ENCODE peak calls at places on chromosomes 4 and X, in eight cellular contexts. One of them, this sample, is unnamed.

GRCh38 chr4:81215936-81216335 is 914 bp upstream of the PRKG2 start:
- DNase-seq in Peyer's patch: no peak
- DNase-seq in GDM1: no peak
- DNase-seq in stimulated activated CD8-positive, alpha-beta memory T cell treated with anti-CD3 and anti-CD28 coated beads, Interleukin-4, amount 100 ng/mL, for 4 hours: no peak
- DNase-seq in small intestine: no peak
- DNase-seq in ELF-1: no peak
- DNase-seq in aorta: no peak
- DNase-seq in astrocyte of the hippocampus: no peak
- DNase-seq in this sample: no peak

GRCh38 chr4:47763279-47763678 is 74.6 kb downstream of the CORIN start:
- DNase-seq in stimulated activated CD8-positive, alpha-beta memory T cell treated with anti-CD3 and anti-CD28 coated beads, Interleukin-4, amount 100 ng/mL, for 4 hours: no peak
- DNase-seq in ELF-1: no peak
- DNase-seq in aorta: no peak
- DNase-seq in small intestine: no peak
- DNase-seq in GDM1: no peak
- DNase-seq in Peyer's patch: no peak
- DNase-seq in astrocyte of the hippocampus: no peak
- DNase-seq in this sample: no peak

GRCh38 chrX:45842207-45842900 is 641.7 kb upstream of the DIPK2B start:
- DNase-seq in aorta: no peak
- DNase-seq in GDM1: no peak
- DNase-seq in astrocyte of the hippocampus: no peak
- DNase-seq in small intestine: no peak
- DNase-seq in ELF-1: no peak
- DNase-seq in Peyer's patch: no peak
- DNase-seq in stimulated activated CD8-positive, alpha-beta memory T cell treated with anti-CD3 and anti-CD28 coated beads, Interleukin-4, amount 100 ng/mL, for 4 hours: no peak
- DNase-seq in this sample: no peak

GRCh38 chrX:14875624-14876023 is 2.4 kb downstream of the MOSPD2 start:
- DNase-seq in small intestine: peak
- DNase-seq in stimulated activated CD8-positive, alpha-beta memory T cell treated with anti-CD3 and anti-CD28 coated beads, Interleukin-4, amount 100 ng/mL, for 4 hours: no peak
- DNase-seq in ELF-1: no peak
- DNase-seq in Peyer's patch: no peak
- DNase-seq in GDM1: no peak
- DNase-seq in aorta: no peak
- DNase-seq in astrocyte of the hippocampus: no peak
- DNase-seq in this sample: no peak

GRCh38 chr4:105496899-105497298 is 23.0 kb upstream of the PPA2 start:
- DNase-seq in stimulated activated CD8-positive, alpha-beta memory T cell treated with anti-CD3 and anti-CD28 coated beads, Interleukin-4, amount 100 ng/mL, for 4 hours: no peak
- DNase-seq in astrocyte of the hippocampus: no peak
- DNase-seq in ELF-1: no peak
- DNase-seq in small intestine: no peak
- DNase-seq in GDM1: no peak
- DNase-seq in Peyer's patch: no peak
- DNase-seq in aorta: no peak
- DNase-seq in this sample: no peak

GRCh38 chr4:73259552-73260140 is 1.0 kb upstream of the ANKRD17 start:
- DNase-seq in ELF-1: no peak
- DNase-seq in small intestine: no peak
- DNase-seq in GDM1: no peak
- DNase-seq in astrocyte of the hippocampus: no peak
- DNase-seq in stimulated activated CD8-positive, alpha-beta memory T cell treated with anti-CD3 and anti-CD28 coated beads, Interleukin-4, amount 100 ng/mL, for 4 hours: no peak
- DNase-seq in Peyer's patch: no peak
- DNase-seq in aorta: no peak
- DNase-seq in this sample: no peak

GRCh38 chr4:8419222-8420041 is 21.1 kb downstream of the ACOX3 start:
- DNase-seq in astrocyte of the hippocampus: peak
- DNase-seq in GDM1: no peak
- DNase-seq in stimulated activated CD8-positive, alpha-beta memory T cell treated with anti-CD3 and anti-CD28 coated beads, Interleukin-4, amount 100 ng/mL, for 4 hours: no peak
- DNase-seq in small intestine: no peak
- DNase-seq in aorta: no peak
- DNase-seq in Peyer's patch: no peak
- DNase-seq in ELF-1: no peak
- DNase-seq in this sample: no peak

GRCh38 chr4:147863111-147863747 is 131.3 kb downstream of the ARHGAP10 start:
- DNase-seq in astrocyte of the hippocampus: no peak
- DNase-seq in GDM1: no peak
- DNase-seq in Peyer's patch: no peak
- DNase-seq in ELF-1: no peak
- DNase-seq in stimulated activated CD8-positive, alpha-beta memory T cell treated with anti-CD3 and anti-CD28 coated beads, Interleukin-4, amount 100 ng/mL, for 4 hours: no peak
- DNase-seq in small intestine: no peak
- DNase-seq in aorta: no peak
- DNase-seq in this sample: no peak

GRCh38 chrX:106378616-106379015 is 210.5 kb downstream of the PWWP3B start:
- DNase-seq in small intestine: peak
- DNase-seq in Peyer's patch: no peak
- DNase-seq in astrocyte of the hippocampus: no peak
- DNase-seq in ELF-1: no peak
- DNase-seq in aorta: no peak
- DNase-seq in stimulated activated CD8-positive, alpha-beta memory T cell treated with anti-CD3 and anti-CD28 coated beads, Interleukin-4, amount 100 ng/mL, for 4 hours: no peak
- DNase-seq in GDM1: no peak
- DNase-seq in this sample: no peak

GRCh38 chrX:1440506-1440905 is 12.2 kb downstream of the ASMTL start:
- DNase-seq in GDM1: no peak
- DNase-seq in ELF-1: no peak
- DNase-seq in small intestine: no peak
- DNase-seq in aorta: peak
- DNase-seq in Peyer's patch: no peak
- DNase-seq in astrocyte of the hippocampus: no peak
- DNase-seq in stimulated activated CD8-positive, alpha-beta memory T cell treated with anti-CD3 and anti-CD28 coated beads, Interleukin-4, amount 100 ng/mL, for 4 hours: no peak
- DNase-seq in this sample: no peak

GRCh38 chr4:119559044-119559647 is 69.5 kb downstream of the PDE5A start:
- DNase-seq in aorta: no peak
- DNase-seq in small intestine: peak
- DNase-seq in ELF-1: no peak
- DNase-seq in stimulated activated CD8-positive, alpha-beta memory T cell treated with anti-CD3 and anti-CD28 coated beads, Interleukin-4, amount 100 ng/mL, for 4 hours: no peak
- DNase-seq in GDM1: no peak
- DNase-seq in Peyer's patch: no peak
- DNase-seq in astrocyte of the hippocampus: peak
- DNase-seq in this sample: no peak

GRCh38 chr4:186554890-186555827 is at the start of gene MTNR1A:
- DNase-seq in Peyer's patch: no peak
- DNase-seq in ELF-1: peak
- DNase-seq in aorta: no peak
- DNase-seq in small intestine: no peak
- DNase-seq in stimulated activated CD8-positive, alpha-beta memory T cell treated with anti-CD3 and anti-CD28 coated beads, Interleukin-4, amount 100 ng/mL, for 4 hours: no peak
- DNase-seq in astrocyte of the hippocampus: peak
- DNase-seq in GDM1: no peak
- DNase-seq in this sample: no peak

GRCh38 chrX:63764946-63765345 is 20.1 kb downstream of the ARHGEF9 start:
- DNase-seq in stimulated activated CD8-positive, alpha-beta memory T cell treated with anti-CD3 and anti-CD28 coated beads, Interleukin-4, amount 100 ng/mL, for 4 hours: no peak
- DNase-seq in small intestine: no peak
- DNase-seq in astrocyte of the hippocampus: no peak
- DNase-seq in Peyer's patch: no peak
- DNase-seq in ELF-1: no peak
- DNase-seq in GDM1: no peak
- DNase-seq in aorta: no peak
- DNase-seq in this sample: no peak

GRCh38 chrX:56281789-56282188 is 49.6 kb downstream of the KLF8 start:
- DNase-seq in astrocyte of the hippocampus: peak
- DNase-seq in ELF-1: no peak
- DNase-seq in Peyer's patch: no peak
- DNase-seq in aorta: no peak
- DNase-seq in stimulated activated CD8-positive, alpha-beta memory T cell treated with anti-CD3 and anti-CD28 coated beads, Interleukin-4, amount 100 ng/mL, for 4 hours: no peak
- DNase-seq in GDM1: no peak
- DNase-seq in small intestine: no peak
- DNase-seq in this sample: no peak

GRCh38 chr4:3607690-3608514 is 75.7 kb upstream of the LRPAP1 start:
- DNase-seq in small intestine: no peak
- DNase-seq in GDM1: no peak
- DNase-seq in stimulated activated CD8-positive, alpha-beta memory T cell treated with anti-CD3 and anti-CD28 coated beads, Interleukin-4, amount 100 ng/mL, for 4 hours: no peak
- DNase-seq in Peyer's patch: no peak
- DNase-seq in astrocyte of the hippocampus: no peak
- DNase-seq in ELF-1: no peak
- DNase-seq in aorta: peak
- DNase-seq in this sample: no peak

GRCh38 chr4:25532579-25532978 is 123.1 kb upstream of the SLC34A2 start:
- DNase-seq in Peyer's patch: no peak
- DNase-seq in ELF-1: no peak
- DNase-seq in GDM1: no peak
- DNase-seq in astrocyte of the hippocampus: no peak
- DNase-seq in small intestine: no peak
- DNase-seq in stimulated activated CD8-positive, alpha-beta memory T cell treated with anti-CD3 and anti-CD28 coated beads, Interleukin-4, amount 100 ng/mL, for 4 hours: no peak
- DNase-seq in aorta: no peak
- DNase-seq in this sample: no peak

GRCh38 chr4:2811830-2812599 is 19.1 kb downstream of the SH3BP2 start:
- DNase-seq in Peyer's patch: peak
- DNase-seq in stimulated activated CD8-positive, alpha-beta memory T cell treated with anti-CD3 and anti-CD28 coated beads, Interleukin-4, amount 100 ng/mL, for 4 hours: no peak
- DNase-seq in ELF-1: peak
- DNase-seq in small intestine: peak
- DNase-seq in astrocyte of the hippocampus: peak
- DNase-seq in aorta: no peak
- DNase-seq in GDM1: peak
- DNase-seq in this sample: peak

GRCh38 chrX:71619193-71619592 is 882 bp upstream of the CXCR3 start:
- DNase-seq in Peyer's patch: no peak
- DNase-seq in small intestine: no peak
- DNase-seq in aorta: peak
- DNase-seq in stimulated activated CD8-positive, alpha-beta memory T cell treated with anti-CD3 and anti-CD28 coated beads, Interleukin-4, amount 100 ng/mL, for 4 hours: peak
- DNase-seq in GDM1: no peak
- DNase-seq in ELF-1: no peak
- DNase-seq in astrocyte of the hippocampus: no peak
- DNase-seq in this sample: no peak

GRCh38 chr4:113446019-113446418 is 315.5 kb downstream of the CAMK2D start:
- DNase-seq in stimulated activated CD8-positive, alpha-beta memory T cell treated with anti-CD3 and anti-CD28 coated beads, Interleukin-4, amount 100 ng/mL, for 4 hours: no peak
- DNase-seq in ELF-1: no peak
- DNase-seq in astrocyte of the hippocampus: peak
- DNase-seq in small intestine: no peak
- DNase-seq in aorta: no peak
- DNase-seq in Peyer's patch: no peak
- DNase-seq in GDM1: no peak
- DNase-seq in this sample: no peak

GRCh38 chrX:12865359-12865758 is 1.5 kb upstream of the TLR7 start:
- DNase-seq in ELF-1: no peak
- DNase-seq in aorta: no peak
- DNase-seq in astrocyte of the hippocampus: no peak
- DNase-seq in GDM1: no peak
- DNase-seq in Peyer's patch: no peak
- DNase-seq in small intestine: no peak
- DNase-seq in stimulated activated CD8-positive, alpha-beta memory T cell treated with anti-CD3 and anti-CD28 coated beads, Interleukin-4, amount 100 ng/mL, for 4 hours: no peak
- DNase-seq in this sample: no peak

GRCh38 chrX:139930923-139931645 is 1.8 kb downstream of the ATP11C start:
- DNase-seq in astrocyte of the hippocampus: peak
- DNase-seq in Peyer's patch: peak
- DNase-seq in ELF-1: peak
- DNase-seq in aorta: peak
- DNase-seq in GDM1: peak
- DNase-seq in stimulated activated CD8-positive, alpha-beta memory T cell treated with anti-CD3 and anti-CD28 coated beads, Interleukin-4, amount 100 ng/mL, for 4 hours: no peak
- DNase-seq in small intestine: peak
- DNase-seq in this sample: no peak

GRCh38 chr4:522438-522837 is 23.4 kb downstream of the PIGG start:
- DNase-seq in GDM1: no peak
- DNase-seq in ELF-1: no peak
- DNase-seq in aorta: no peak
- DNase-seq in astrocyte of the hippocampus: no peak
- DNase-seq in stimulated activated CD8-positive, alpha-beta memory T cell treated with anti-CD3 and anti-CD28 coated beads, Interleukin-4, amount 100 ng/mL, for 4 hours: no peak
- DNase-seq in Peyer's patch: no peak
- DNase-seq in small intestine: no peak
- DNase-seq in this sample: no peak

GRCh38 chrX:22922961-22923360 is 76.8 kb upstream of the DDX53 start:
- DNase-seq in aorta: no peak
- DNase-seq in stimulated activated CD8-positive, alpha-beta memory T cell treated with anti-CD3 and anti-CD28 coated beads, Interleukin-4, amount 100 ng/mL, for 4 hours: no peak
- DNase-seq in ELF-1: no peak
- DNase-seq in GDM1: no peak
- DNase-seq in astrocyte of the hippocampus: peak
- DNase-seq in small intestine: no peak
- DNase-seq in Peyer's patch: no peak
- DNase-seq in this sample: no peak

GRCh38 chr4:83178029-83178428 is 63.5 kb upstream of the PLAC8 start:
- DNase-seq in Peyer's patch: no peak
- DNase-seq in stimulated activated CD8-positive, alpha-beta memory T cell treated with anti-CD3 and anti-CD28 coated beads, Interleukin-4, amount 100 ng/mL, for 4 hours: no peak
- DNase-seq in small intestine: no peak
- DNase-seq in GDM1: no peak
- DNase-seq in ELF-1: no peak
- DNase-seq in astrocyte of the hippocampus: no peak
- DNase-seq in aorta: no peak
- DNase-seq in this sample: no peak

GRCh38 chrX:110132450-110133114 is 129.7 kb downstream of the TMEM164 start:
- DNase-seq in small intestine: no peak
- DNase-seq in ELF-1: no peak
- DNase-seq in astrocyte of the hippocampus: no peak
- DNase-seq in aorta: no peak
- DNase-seq in GDM1: no peak
- DNase-seq in Peyer's patch: no peak
- DNase-seq in stimulated activated CD8-positive, alpha-beta memory T cell treated with anti-CD3 and anti-CD28 coated beads, Interleukin-4, amount 100 ng/mL, for 4 hours: no peak
- DNase-seq in this sample: no peak